ENCODE peak calls at places on chromosomes 16 and 17, in five cellular contexts. F, Q, P, J and M are unnamed samples.

GRCh38 chr17:17937450-17937849 is 34.8 kb downstream of the TOM1L2 start:
- DNase-seq in F (no peak), Q (no peak), P (peak), J (no peak), M (no peak)

GRCh38 chr17:15273141-15273793 is 8.1 kb upstream of the PMP22 start:
- DNase-seq in F (no peak), Q (no peak), P (peak), J (no peak), M (no peak)

GRCh38 chr16:17447273-17447672 is 23.5 kb downstream of the XYLT1 start:
- DNase-seq in F (no peak), Q (no peak), P (no peak), J (no peak), M (no peak)

GRCh38 chr17:73369126-73369525 is 57.3 kb upstream of the CDC42EP4 start:
- DNase-seq in F (peak), Q (no peak), P (no peak), J (no peak), M (no peak)

GRCh38 chr17:27346228-27346899 is 52.5 kb downstream of the WSB1 start:
- DNase-seq in F (no peak), Q (no peak), P (no peak), J (no peak), M (no peak)

GRCh38 chr17:58121925-58122324 is 26.3 kb upstream of the OR4D1 start:
- DNase-seq in F (no peak), Q (peak), P (peak), J (peak), M (peak)

GRCh38 chr17:81069084-81069645 is 34.2 kb downstream of the BAIAP2 start:
- DNase-seq in F (peak), Q (no peak), P (no peak), J (no peak), M (no peak)

GRCh38 chr17:28618464-28618863 is 4.5 kb upstream of the RSKR start:
- DNase-seq in F (no peak), Q (no peak), P (no peak), J (no peak), M (no peak)

GRCh38 chr16:52549011-52549692 is 2.2 kb upstream of the TOX3 start:
- DNase-seq in F (no peak), Q (no peak), P (peak), J (no peak), M (no peak)

GRCh38 chr16:58459344-58460218 is 40.4 kb upstream of the NDRG4 start:
- DNase-seq in F (no peak), Q (no peak), P (peak), J (no peak), M (no peak)

GRCh38 chr17:75521951-75522727 is 3.4 kb upstream of the LLGL2 start:
- DNase-seq in F (no peak), Q (no peak), P (peak), J (no peak), M (no peak)

GRCh38 chr16:50469744-50470301 is 78.4 kb upstream of the NKD1 start:
- DNase-seq in F (no peak), Q (no peak), P (no peak), J (no peak), M (no peak)

GRCh38 chr17:61467416-61468262 is 15.4 kb downstream of the TBX4 start:
- DNase-seq in F (no peak), Q (peak), P (peak), J (no peak), M (no peak)

GRCh38 chr16:23082161-23082788 is 67.0 kb downstream of the USP31 start:
- DNase-seq in F (no peak), Q (no peak), P (no peak), J (no peak), M (no peak)

GRCh38 chr17:8894189-8894611 is 26.7 kb upstream of the PIK3R6 start:
- DNase-seq in F (no peak), Q (no peak), P (no peak), J (no peak), M (no peak)

GRCh38 chr16:21088646-21089538 is 61.8 kb downstream of the DNAH3 start:
- DNase-seq in F (no peak), Q (no peak), P (peak), J (no peak), M (no peak)

GRCh38 chr16:12147681-12148479 is 171.3 kb downstream of the SNX29 start:
- DNase-seq in F (no peak), Q (no peak), P (no peak), J (no peak), M (peak)

GRCh38 chr17:16980813-16981731 is 9.2 kb upstream of the TNFRSF13B start:
- DNase-seq in F (no peak), Q (peak), P (peak), J (peak), M (no peak)

GRCh38 chr16:11848842-11849241 is 2.5 kb downstream of the RSL1D1 start:
- DNase-seq in F (no peak), Q (no peak), P (peak), J (no peak), M (no peak)

GRCh38 chr17:81918762-81919545 is 978 bp upstream of the SIRT7 start:
- DNase-seq in F (no peak), Q (peak), P (no peak), J (no peak), M (peak)

GRCh38 chr16:14302399-14303181 is 231.5 kb downstream of the MRTFB start:
- DNase-seq in F (peak), Q (peak), P (no peak), J (no peak), M (no peak)

GRCh38 chr17:63997341-63998048 is 656 bp upstream of the PRR29 start:
- DNase-seq in F (no peak), Q (no peak), P (no peak), J (no peak), M (no peak)

GRCh38 chr16:49727611-49728010 is 128.3 kb downstream of the ZNF423 start:
- DNase-seq in F (no peak), Q (no peak), P (no peak), J (no peak), M (no peak)

GRCh38 chr17:2237521-2237921 is 66.1 kb downstream of the SMG6 start:
- DNase-seq in F (no peak), Q (no peak), P (peak), J (no peak), M (no peak)

GRCh38 chr16:50501986-50502615 is 46.1 kb upstream of the NKD1 start:
- DNase-seq in F (no peak), Q (no peak), P (no peak), J (no peak), M (no peak)

GRCh38 chr17:81576621-81577277 is 24.6 kb upstream of the FAAP100 start:
- DNase-seq in F (no peak), Q (no peak), P (peak), J (no peak), M (no peak)

GRCh38 chr16:67562918-67563707 is 787 bp downstream of the CTCF start:
- DNase-seq in F (peak), Q (peak), P (no peak), J (peak), M (no peak)

GRCh38 chr17:64736804-64737492 is 74.8 kb upstream of the SMURF2 start:
- DNase-seq in F (no peak), Q (peak), P (peak), J (peak), M (peak)

DNA sequence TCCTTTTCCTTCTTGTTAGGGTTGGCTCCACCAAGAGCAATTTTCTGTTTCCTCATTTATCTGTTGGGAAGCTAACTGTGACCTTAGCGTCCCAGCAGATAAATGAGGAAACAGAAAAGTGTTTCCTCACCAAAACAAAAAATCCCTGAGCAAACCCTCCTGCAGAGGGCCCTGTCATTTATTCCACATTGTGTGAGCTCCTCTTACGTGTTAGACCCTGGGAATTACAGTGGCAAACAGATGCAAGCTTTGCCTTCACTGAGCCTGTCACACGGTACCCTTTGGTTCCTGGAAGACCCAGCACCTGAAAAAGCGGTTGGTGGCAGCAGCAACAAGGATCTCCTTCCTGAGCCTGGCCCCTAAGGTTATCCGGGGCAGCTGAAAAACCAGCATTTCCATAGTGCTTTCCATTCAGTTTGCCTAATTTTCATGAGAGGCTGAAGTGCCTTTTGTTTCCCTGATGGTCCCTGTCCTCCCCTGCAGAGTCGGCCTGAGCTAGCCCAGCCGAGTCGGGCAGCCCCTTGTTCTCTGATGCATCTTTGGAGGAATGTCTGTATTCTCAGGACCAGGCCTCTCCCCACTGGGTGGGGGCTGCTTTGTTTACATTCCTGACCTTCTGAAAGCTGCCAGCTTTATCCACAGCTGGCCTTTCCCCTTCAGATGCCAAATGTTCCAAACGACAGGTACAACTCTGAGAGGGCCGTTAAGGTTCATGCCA is 34.7 kb downstream of the YPEL2 start:
- DNase-seq in F (peak), Q (peak), P (no peak), J (no peak), M (no peak)
- H3K4me3 ChIP-seq in F (no peak), Q (no peak), P (no peak), J (no peak), M (no peak)

GRCh38 chr16:88561485-88562369 is 8.5 kb upstream of the ZC3H18 start:
- DNase-seq in F (peak), Q (peak), P (peak), J (peak), M (no peak)
- H3K4me3 ChIP-seq in F (no peak), Q (no peak), P (peak), J (no peak), M (no peak)

GRCh38 chr16:1745181-1745899 is 26.0 kb downstream of the NME3 start:
- DNase-seq in F (no peak), Q (no peak), P (peak), J (no peak), M (no peak)
- H3K4me3 ChIP-seq in F (no peak), Q (no peak), P (no peak), J (no peak), M (no peak)

DNA sequence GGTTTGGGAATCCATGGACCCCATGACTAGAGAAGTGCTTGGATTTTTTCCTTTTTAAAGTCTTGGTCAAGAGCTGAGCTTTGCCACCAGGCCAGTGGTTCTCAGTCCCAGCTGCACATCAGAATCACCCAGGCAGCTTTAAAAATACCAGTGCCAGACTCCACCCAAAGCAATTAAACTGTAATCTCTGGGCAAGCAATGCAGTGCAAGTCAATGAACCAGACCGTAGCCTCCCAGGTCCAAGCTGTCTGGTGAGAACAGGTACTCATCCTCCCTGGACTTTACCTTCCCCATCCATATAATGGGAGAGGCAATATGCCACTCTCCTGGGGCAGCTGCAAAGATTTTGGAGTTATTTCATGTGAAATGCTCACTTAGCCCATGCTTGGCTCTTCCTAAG is 223.1 kb upstream of the CDH5 start:
- DNase-seq in F (no peak), Q (no peak), P (no peak), J (no peak), M (no peak)
- H3K4me3 ChIP-seq in F (no peak), Q (no peak), P (no peak), J (no peak), M (no peak)